ENCODE peak calls at places on chromosomes 2 and 18, in four cellular contexts. One of them, this sample, is unnamed.

GRCh38 chr18:62262050-62262449 is 63.1 kb upstream of the TNFRSF11A start:
- DNase-seq in iris pigment epithelial cell: no peak
- DNase-seq in anterior cingulate cortex: no peak
- DNase-seq in HT1080: no peak
- DNase-seq in this sample: no peak

GRCh38 chr2:28613181-28613580 is 117.3 kb downstream of the PLB1 start:
- DNase-seq in anterior cingulate cortex: no peak
- DNase-seq in iris pigment epithelial cell: no peak
- DNase-seq in HT1080: no peak
- DNase-seq in this sample: no peak

GRCh38 chr2:156897548-156897947 is 360.0 kb upstream of the GALNT5 start:
- DNase-seq in HT1080: no peak
- DNase-seq in anterior cingulate cortex: no peak
- DNase-seq in iris pigment epithelial cell: no peak
- DNase-seq in this sample: no peak

GRCh38 chr18:36415606-36416005 is 118.1 kb downstream of the FHOD3 start:
- DNase-seq in iris pigment epithelial cell: no peak
- DNase-seq in anterior cingulate cortex: no peak
- DNase-seq in HT1080: no peak
- DNase-seq in this sample: no peak

GRCh38 chr2:205747827-205748386 is 65.6 kb downstream of the NRP2 start:
- DNase-seq in iris pigment epithelial cell: peak; percentile 62
- DNase-seq in HT1080: no peak
- DNase-seq in anterior cingulate cortex: no peak
- DNase-seq in this sample: no peak

GRCh38 chr2:222883420-222883819 is 22.6 kb downstream of the ACSL3 start:
- DNase-seq in iris pigment epithelial cell: no peak
- DNase-seq in HT1080: no peak
- DNase-seq in anterior cingulate cortex: no peak
- DNase-seq in this sample: no peak

GRCh38 chr2:224101820-224102630 is 62.9 kb upstream of the SERPINE2 start:
- DNase-seq in iris pigment epithelial cell: peak; percentile 98
- DNase-seq in anterior cingulate cortex: no peak
- DNase-seq in HT1080: peak; percentile 85
- DNase-seq in this sample: no peak

GRCh38 chr2:84846041-84846663 is 34.7 kb downstream of the TRABD2A start:
- DNase-seq in iris pigment epithelial cell: peak; percentile 80
- DNase-seq in anterior cingulate cortex: no peak
- DNase-seq in HT1080: peak; percentile 72
- DNase-seq in this sample: no peak

GRCh38 chr18:27803957-27804356 is 373.0 kb downstream of the CDH2 start:
- DNase-seq in anterior cingulate cortex: no peak
- DNase-seq in HT1080: no peak
- DNase-seq in iris pigment epithelial cell: peak; percentile 28
- DNase-seq in this sample: no peak

This sample was measured in head of caudate nucleus.